ENCODE peak calls at places on chromosomes 13 and 19, in five cellular contexts. C is naive thymus-derived CD4-positive, alpha-beta T cell; U is aorta; M is CD4-positive, CD25-positive, alpha-beta regulatory T cell; Z is cardiac muscle cell. A is an unnamed sample. For H3K36me3, the result is how much of the 10 kb centered on the place peaks cover.

GRCh38 chr13:82176761-82177160 is 1705.5 kb downstream of the SLITRK1 start:
- DNase-seq in C (no peak), U (no peak), M (no peak), Z (no peak), A (no peak)

GRCh38 chr19:33306853-33307792 is 4.8 kb upstream of the CEBPA start:
- DNase-seq in C (no peak), U (no peak), M (no peak), Z (no peak), A (no peak)

GRCh38 chr19:17323973-17324327 is 10.7 kb downstream of the ANO8 start:
- DNase-seq in C (no peak), U (no peak), M (no peak), Z (no peak), A (no peak)

GRCh38 chr13:86976521-86977324 is 694.4 kb upstream of the SLITRK5 start:
- DNase-seq in C (no peak), U (no peak), M (no peak), Z (no peak), A (no peak)

GRCh38 chr19:42386974-42387707 is 3.0 kb downstream of the CNFN start:
- DNase-seq in C (peak), U (no peak), M (peak), Z (peak), A (peak)

GRCh38 chr13:75181906-75182305 is 300.1 kb downstream of the TBC1D4 start:
- DNase-seq in C (no peak), U (no peak), M (no peak), Z (no peak), A (no peak)

GRCh38 chr19:35994868-35995654 is at the start of gene SDHAF1:
- DNase-seq in C (peak), U (peak), M (peak), Z (peak), A (peak)

GRCh38 chr13:90757127-90757680 is 590.3 kb upstream of the MIR17HG start:
- DNase-seq in C (no peak), U (no peak), M (no peak), Z (no peak), A (no peak)

GRCh38 chr19:41363371-41363752 is 587 bp downstream of the B9D2 start:
- DNase-seq in C (no peak), U (no peak), M (no peak), Z (no peak), A (peak)

GRCh38 chr19:21789761-21790160 is 22.4 kb upstream of the ZNF100 start:
- DNase-seq in C (no peak), U (no peak), M (no peak), Z (no peak), A (no peak)

DNA sequence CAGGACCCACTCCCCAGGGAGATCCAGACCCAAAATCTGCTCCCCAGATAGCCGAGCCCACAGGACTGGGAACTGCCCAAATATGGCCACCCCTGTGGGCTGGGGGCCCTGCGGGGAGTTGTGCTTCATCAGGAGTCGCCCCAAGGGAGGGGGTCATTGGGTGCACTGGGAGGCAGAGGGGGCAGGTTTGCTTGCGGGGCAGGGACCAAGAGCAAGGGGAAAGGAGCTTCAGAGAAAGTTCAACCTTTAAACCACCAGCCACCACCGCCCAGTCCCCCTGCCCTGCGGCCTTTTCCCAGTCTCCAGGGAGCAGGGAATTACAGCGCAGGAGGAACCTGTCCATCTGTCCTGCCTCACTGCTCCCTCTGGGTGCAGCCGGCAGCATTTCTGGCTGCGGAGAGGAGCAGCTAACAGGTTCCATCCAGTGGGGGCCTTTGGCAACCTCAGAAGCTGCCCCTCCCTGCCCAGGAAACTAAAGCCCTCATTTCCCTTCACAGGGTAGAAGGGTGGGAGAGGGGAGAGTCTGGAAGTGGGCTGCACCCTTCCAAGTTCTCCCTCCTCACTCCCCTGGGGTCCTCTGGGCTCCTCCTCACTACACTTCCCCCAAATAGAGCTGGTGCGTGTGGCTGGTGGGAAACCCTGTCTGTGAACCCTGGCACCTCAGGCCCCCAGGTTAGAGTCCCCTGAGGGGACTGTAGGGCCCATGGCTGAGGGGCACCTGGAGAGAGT is 13.8 kb upstream of the ASF1B start:
- DNase-seq in C (no peak), U (no peak), M (no peak), Z (no peak), A (no peak)
- H3K4me3 ChIP-seq in C (peak), U (no peak), M (peak), Z (no peak), A (peak)

GRCh38 chr13:110696776-110697175 is 9.1 kb downstream of the CARS2 start:
- DNase-seq in C (no peak), U (no peak), M (no peak), Z (no peak), A (no peak)

GRCh38 chr13:110698689-110699088 is 7.2 kb downstream of the CARS2 start:
- DNase-seq in C (no peak), U (no peak), M (no peak), Z (no peak), A (no peak)

GRCh38 chr13:110700186-110700585 is 5.7 kb downstream of the CARS2 start:
- DNase-seq in C (no peak), U (no peak), M (no peak), Z (no peak), A (no peak)

GRCh38 chr13:110699148-110700145 is 6.5 kb downstream of the CARS2 start:
- DNase-seq in C (no peak), U (no peak), M (no peak), Z (no peak), A (no peak)

DNA sequence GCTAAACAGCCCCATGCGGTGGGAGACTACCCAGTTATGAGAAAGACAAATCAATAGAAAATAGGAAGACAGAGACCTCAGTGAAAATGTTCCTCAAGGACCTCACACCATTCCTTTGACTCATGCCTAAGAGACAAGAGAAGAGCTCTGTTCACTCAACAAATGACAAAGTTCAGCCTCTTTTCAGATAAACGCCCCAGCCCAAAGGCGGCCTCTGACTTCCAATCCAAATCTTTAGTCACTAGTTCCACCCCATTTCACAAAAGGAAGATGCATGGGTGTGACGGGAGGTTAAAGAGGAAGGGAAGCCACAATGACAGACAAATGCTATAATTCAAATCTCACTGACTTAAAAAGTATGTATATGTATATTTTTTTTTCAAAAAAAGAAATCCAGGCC is 8.1 kb downstream of the CARS2 start:
- DNase-seq in C (no peak), U (no peak), M (no peak), Z (no peak), A (no peak)
- H3K36me3 ChIP-seq in C (under half), U (under half), M (half or more), Z (under half), A (under half)

GRCh38 chr13:48175200-48175599 is 57.8 kb upstream of the ITM2B start:
- DNase-seq in C (no peak), U (no peak), M (no peak), Z (no peak), A (no peak)

GRCh38 chr13:48178126-48178525 is 54.9 kb upstream of the ITM2B start:
- DNase-seq in C (no peak), U (no peak), M (no peak), Z (no peak), A (no peak)

GRCh38 chr13:48181482-48182145 is 51.4 kb upstream of the ITM2B start:
- DNase-seq in C (no peak), U (no peak), M (no peak), Z (no peak), A (no peak)

DNA sequence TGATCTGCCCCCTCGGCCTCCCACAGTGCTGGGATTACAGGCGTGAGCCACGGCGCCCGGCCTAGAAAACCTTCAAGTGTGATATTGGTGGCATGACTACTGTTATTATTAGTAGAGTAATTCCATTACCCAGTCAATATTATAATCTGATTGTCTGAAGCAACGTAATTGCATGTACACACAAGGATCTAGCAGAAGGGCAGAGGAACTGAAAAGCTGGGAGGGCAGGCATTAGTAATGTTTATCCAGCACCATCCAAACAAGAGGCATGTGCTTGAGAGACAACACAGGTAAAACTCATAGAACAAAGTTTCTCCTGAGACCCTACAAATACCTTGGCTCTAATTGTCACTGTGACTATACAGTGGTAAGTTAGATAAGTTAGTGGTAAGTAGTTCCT is 56.2 kb upstream of the ITM2B start:
- DNase-seq in C (no peak), U (no peak), M (no peak), Z (no peak), A (no peak)
- H3K4me3 ChIP-seq in C (no peak), U (no peak), M (no peak), Z (no peak), A (no peak)

DNA sequence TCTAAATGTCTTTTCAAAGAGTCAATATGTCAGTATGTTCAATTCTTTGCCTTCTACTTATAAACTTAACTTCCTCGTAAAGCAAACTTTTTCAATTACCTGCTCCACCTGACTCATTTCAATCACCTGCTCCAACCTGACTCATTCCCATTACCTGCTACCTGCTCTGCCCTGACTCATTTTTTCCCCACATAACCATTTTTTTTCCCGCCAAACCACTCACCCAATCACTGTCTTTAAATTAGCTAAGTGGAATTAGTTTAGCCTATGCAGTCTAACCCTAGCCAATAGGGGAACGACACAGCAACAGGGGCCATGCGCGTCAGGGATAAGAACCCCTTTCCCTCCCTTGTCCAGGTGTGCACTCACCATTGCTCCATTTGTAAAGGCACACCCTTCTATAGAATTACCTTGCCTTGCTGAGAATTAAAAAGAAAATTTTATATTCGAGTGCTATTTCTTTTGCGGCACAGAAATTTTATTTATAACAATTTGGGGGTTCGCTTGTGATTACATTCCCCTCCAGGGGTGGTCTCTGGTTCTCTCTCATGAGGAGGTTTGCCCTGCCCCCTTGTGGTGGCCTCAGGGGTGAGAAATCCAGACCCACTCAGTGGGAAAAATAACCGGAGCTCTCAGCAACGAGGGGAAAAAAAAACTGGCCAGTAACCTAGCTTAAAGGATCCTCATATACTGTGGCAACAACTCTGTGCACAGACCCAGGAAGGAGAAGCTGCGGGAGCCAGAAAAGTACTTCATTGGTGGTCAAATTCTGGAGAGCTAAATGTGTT is 193.1 kb downstream of the ZNF486 start:
- DNase-seq in C (no peak), U (no peak), M (no peak), Z (peak), A (no peak)
- H3K36me3 ChIP-seq in C (under half), U (under half), M (under half), Z (under half), A (under half)

DNA sequence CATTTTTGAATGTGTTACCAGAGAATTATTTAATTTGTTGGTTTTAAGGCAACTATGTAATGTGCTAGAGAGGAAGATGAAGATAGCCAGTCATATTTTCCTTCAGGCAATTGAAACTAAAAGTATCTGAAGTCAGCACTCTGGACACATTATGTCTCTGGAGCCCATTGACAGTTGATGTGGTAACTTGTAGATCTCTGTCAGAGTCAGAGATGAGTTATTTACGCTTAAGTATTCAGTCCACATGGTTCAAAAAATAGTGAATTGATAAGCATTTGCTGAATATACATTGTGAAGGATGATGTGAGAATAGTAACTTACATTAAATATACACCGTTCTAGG is 2.1 kb downstream of the ZMYM2 start:
- DNase-seq in C (no peak), U (no peak), M (no peak), Z (no peak), A (no peak)
- H3K4me3 ChIP-seq in C (peak), U (no peak), M (peak), Z (peak), A (no peak)

GRCh38 chr13:45932172-45932571 is 80.6 kb upstream of the SIAH3 start:
- DNase-seq in C (no peak), U (no peak), M (no peak), Z (no peak), A (no peak)
- H3K36me3 ChIP-seq in C (under half), U (under half), M (under half), Z (under half), A (under half)

GRCh38 chr19:23116802-23117571 is at the start of gene ZNF730:
- DNase-seq in C (peak), U (no peak), M (no peak), Z (peak), A (peak)

DNA sequence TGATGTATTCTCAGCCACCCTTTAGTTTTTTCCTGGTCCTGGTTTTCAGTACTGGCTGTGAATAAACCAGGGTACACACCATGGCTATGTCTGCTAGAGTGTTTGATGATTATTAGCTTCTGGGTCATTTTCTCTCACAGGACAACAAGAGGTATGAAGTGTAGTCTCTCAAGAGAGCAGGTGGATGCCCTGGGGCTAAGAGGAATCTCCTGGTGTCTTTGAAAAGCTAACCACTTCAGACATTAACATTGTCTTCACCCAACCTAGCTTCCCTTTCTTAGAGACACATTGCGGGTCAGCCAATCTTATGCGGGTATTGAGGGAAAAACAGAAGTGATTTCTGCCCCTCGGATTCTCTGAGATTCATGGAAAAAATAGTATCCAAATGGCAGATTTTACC is 1.6 kb downstream of the ZNF730 start:
- DNase-seq in C (no peak), U (no peak), M (no peak), Z (no peak), A (no peak)
- H3K4me3 ChIP-seq in C (no peak), U (no peak), M (no peak), Z (peak), A (no peak)

DNA sequence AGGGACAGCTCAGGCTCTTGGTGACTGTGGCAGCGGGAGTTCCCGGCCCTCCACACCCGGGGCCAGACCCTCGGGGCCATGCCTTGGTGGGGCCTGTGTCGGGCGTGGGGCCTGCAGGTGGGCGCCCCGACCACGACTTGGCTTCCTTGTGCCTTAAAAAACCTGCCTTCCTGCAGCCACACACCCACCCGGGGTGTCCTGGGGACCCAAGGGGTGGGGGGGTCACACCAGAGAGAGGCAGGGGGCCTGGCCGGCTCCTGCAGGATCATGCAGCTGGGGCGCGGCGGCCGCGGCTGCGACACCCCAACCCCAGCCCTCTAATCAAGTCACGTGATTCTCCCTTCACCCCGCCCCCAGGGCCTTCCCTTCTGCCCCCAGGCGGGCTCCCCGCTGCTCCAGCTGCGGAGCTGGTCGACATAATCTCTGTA is 10.7 kb downstream of the PLPPR3 start:
- DNase-seq in C (no peak), U (no peak), M (no peak), Z (no peak), A (no peak)
- H3K36me3 ChIP-seq in C (under half), U (under half), M (half or more), Z (half or more), A (half or more)

GRCh38 chr19:58350001-58350801 is 3.1 kb downstream of the A1BG start:
- DNase-seq in C (no peak), U (peak), M (no peak), Z (no peak), A (no peak)
- H3K4me3 ChIP-seq in C (no peak), U (no peak), M (no peak), Z (no peak), A (no peak)

A was measured in left lung.